ENCODE peak calls at places on chromosomes 5 and 9, in six cellular contexts. V is lung, G is heart left ventricle, U is gastrocnemius medialis, C is cardiac muscle cell, Q is mucosa of descending colon. W is an unnamed sample. For H3K4me1, the result is how much of the 10 kb centered on the place peaks cover.

GRCh38 chr5:174714751-174715150 is 9.6 kb upstream of the MSX2 start:
- DNase-seq in G (no peak), C (no peak), Q (no peak), U (no peak), V (no peak), W (no peak)

GRCh38 chr5:150000990-150001659 is 586 bp downstream of the HMGXB3 start:
- DNase-seq in Q (peak), V (peak), G (peak), C (peak), U (no peak), W (peak)

GRCh38 chr5:78799254-78800017 is 150.9 kb upstream of the LHFPL2 start:
- DNase-seq in G (no peak), C (no peak), U (no peak), Q (no peak), V (no peak), W (peak)

GRCh38 chr5:51392689-51393199 is 9.5 kb downstream of the ISL1 start:
- DNase-seq in U (no peak), Q (no peak), C (peak), V (no peak), G (no peak), W (no peak)

GRCh38 chr9:110101531-110102161 is 106.3 kb downstream of the C9orf152 start:
- DNase-seq in C (no peak), U (no peak), Q (no peak), G (peak), V (no peak), W (no peak)

GRCh38 chr5:1442222-1443144 is 2.8 kb downstream of the SLC6A3 start:
- DNase-seq in G (no peak), U (no peak), V (no peak), C (no peak), Q (no peak), W (no peak)

GRCh38 chr9:4662108-4662988 is at the start of gene PLPP6:
- DNase-seq in C (peak), Q (peak), G (peak), V (peak), U (peak), W (peak)

GRCh38 chr5:3226171-3226570 is 369.5 kb upstream of the IRX1 start:
- DNase-seq in V (no peak), C (no peak), G (peak), Q (no peak), U (no peak), W (no peak)

GRCh38 chr9:97405551-97405950 is 6.3 kb upstream of the TDRD7 start:
- DNase-seq in V (no peak), U (no peak), C (no peak), G (no peak), Q (no peak), W (no peak)

GRCh38 chr9:95446984-95447383 is 69.8 kb downstream of the PTCH1 start:
- DNase-seq in C (no peak), G (no peak), Q (no peak), U (no peak), V (no peak), W (no peak)

GRCh38 chr5:14182761-14183160 is 39.6 kb downstream of the TRIO start:
- DNase-seq in C (no peak), V (no peak), U (no peak), G (no peak), Q (no peak), W (no peak)

GRCh38 chr9:3825724-3826123 is 299.9 kb upstream of the RFX3 start:
- DNase-seq in Q (no peak), U (no peak), C (peak), G (no peak), V (no peak), W (no peak)

GRCh38 chr9:134778841-134779411 is 101.7 kb upstream of the FCN2 start:
- DNase-seq in G (peak), V (peak), C (peak), U (no peak), Q (peak), W (peak)

GRCh38 chr9:22088372-22089063 is 79.4 kb upstream of the CDKN2B start:
- DNase-seq in C (no peak), U (no peak), G (no peak), V (no peak), Q (peak), W (no peak)

GRCh38 chr9:101791938-101792337 is 53.5 kb upstream of the GRIN3A start:
- DNase-seq in V (no peak), G (no peak), Q (peak), U (no peak), C (peak), W (peak)

GRCh38 chr9:112198646-112199045 is 23.5 kb upstream of the SUSD1 start:
- DNase-seq in C (no peak), G (no peak), U (no peak), Q (no peak), V (no peak), W (no peak)

GRCh38 chr5:67209141-67209771 is 12.7 kb upstream of the CD180 start:
- DNase-seq in Q (peak), U (peak), C (peak), V (peak), G (peak), W (peak)

GRCh38 chr9:81586786-81587185 is 102.6 kb downstream of the TLE1 start:
- DNase-seq in G (no peak), C (no peak), U (no peak), Q (no peak), V (no peak), W (no peak)

GRCh38 chr5:178902849-178903248 is 7.1 kb downstream of the ZFP2 start:
- DNase-seq in Q (no peak), V (no peak), G (no peak), U (no peak), C (no peak), W (no peak)

GRCh38 chr5:67094476-67095300 is 101.9 kb downstream of the CD180 start:
- DNase-seq in C (peak), G (peak), Q (no peak), U (peak), V (no peak), W (no peak)

GRCh38 chr5:152634596-152634995 is 229.5 kb upstream of the NMUR2 start:
- DNase-seq in V (no peak), G (peak), U (no peak), Q (no peak), C (peak), W (no peak)

GRCh38 chr9:134752476-134752875 is 110.9 kb downstream of the COL5A1 start:
- DNase-seq in C (no peak), Q (no peak), G (no peak), V (no peak), U (no peak), W (no peak)

GRCh38 chr5:19987594-19988345 is at the start of gene CDH18:
- DNase-seq in Q (no peak), G (peak), C (peak), U (no peak), V (no peak), W (no peak)

GRCh38 chr5:155546075-155546474 is 532.5 kb downstream of the KIF4B start:
- DNase-seq in U (no peak), V (no peak), G (no peak), C (no peak), Q (no peak), W (no peak)

GRCh38 chr9:89519393-89519805 is 21.5 kb upstream of the SEMA4D start:
- DNase-seq in G (peak), U (no peak), Q (no peak), V (no peak), C (no peak), W (no peak)

GRCh38 chr5:124839371-124839998 is 93.0 kb upstream of the ZNF608 start:
- DNase-seq in C (no peak), V (no peak), U (no peak), G (no peak), Q (no peak), W (no peak)

GRCh38 chr5:133992429-133993151 is 12.2 kb downstream of the VDAC1 start:
- DNase-seq in G (peak), C (peak), U (peak), Q (no peak), V (no peak), W (peak)

GRCh38 chr5:80076131-80077101 is 41.3 kb downstream of the THBS4 start:
- DNase-seq in Q (no peak), G (no peak), C (no peak), U (no peak), V (no peak), W (no peak)

GRCh38 chr5:91146221-91146620 is 236.9 kb downstream of the ARRDC3 start:
- DNase-seq in C (no peak), U (no peak), V (no peak), Q (no peak), G (no peak), W (no peak)

GRCh38 chr5:137216976-137217598 is 282.0 kb downstream of the SPOCK1 start:
- DNase-seq in V (no peak), G (no peak), Q (no peak), C (no peak), U (no peak), W (peak)

GRCh38 chr9:125522328-125522725 is 184.7 kb downstream of the MAPKAP1 start:
- DNase-seq in C (no peak), U (no peak), Q (no peak), V (peak), G (no peak), W (peak)

GRCh38 chr5:54867310-54867944 is 118.0 kb downstream of the ESM1 start:
- DNase-seq in G (no peak), U (no peak), V (no peak), C (peak), Q (no peak), W (peak)

GRCh38 chr5:30121092-30121491 is 1072.4 kb upstream of the CDH6 start:
- DNase-seq in Q (no peak), U (no peak), C (no peak), G (no peak), V (no peak), W (no peak)

GRCh38 chr9:125632321-125633115 is 74.5 kb downstream of the MAPKAP1 start:
- DNase-seq in V (no peak), Q (no peak), G (no peak), U (no peak), C (no peak), W (no peak)

GRCh38 chr5:111301264-111301663 is 77.1 kb downstream of the CAMK4 start:
- DNase-seq in C (no peak), U (no peak), G (no peak), V (no peak), Q (no peak), W (no peak)

DNA sequence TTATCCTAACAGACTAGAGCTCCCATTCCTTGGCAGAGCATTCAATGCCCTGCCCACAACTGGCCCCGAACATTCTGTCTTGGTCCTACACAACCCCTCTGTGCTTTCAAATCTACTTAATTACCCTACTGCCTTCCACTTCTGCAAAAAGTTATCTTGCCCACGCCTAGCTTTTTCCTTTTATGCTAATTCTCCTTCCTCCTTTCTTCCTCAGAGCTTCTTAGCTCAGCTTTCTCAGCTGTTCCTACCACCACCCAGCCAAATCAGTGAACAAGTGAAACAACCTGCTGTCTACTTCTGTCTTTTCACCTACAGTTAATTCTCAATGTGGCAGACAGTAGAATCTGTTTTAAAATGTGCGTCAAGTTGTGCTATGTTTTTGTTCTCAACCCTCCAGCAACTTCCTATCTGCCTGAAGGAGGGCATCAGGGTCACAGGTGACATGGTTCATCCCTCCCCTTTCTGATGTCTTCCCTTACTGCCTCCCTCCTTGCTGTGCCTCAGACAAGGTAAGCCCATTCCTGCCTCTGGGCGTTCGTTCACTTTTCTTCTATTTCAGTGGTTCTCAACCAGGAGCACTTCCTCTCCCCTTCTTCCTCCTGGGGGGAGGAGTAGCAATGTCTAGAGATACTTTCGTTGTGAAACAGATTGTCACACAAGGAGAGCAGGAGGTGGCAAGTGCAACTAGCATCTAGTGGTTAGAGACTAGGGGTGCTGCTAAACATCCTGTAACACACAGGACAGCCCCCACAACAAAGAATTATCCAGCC is 1.3 kb upstream of the REEP5 start:
- DNase-seq in C (no peak), V (no peak), U (no peak), G (no peak), Q (no peak), W (no peak)
- H3K4me1 ChIP-seq in C (under half), V (under half), U (under half), G (under half), Q (under half), W (under half)

GRCh38 chr5:142014911-142015584 is 2.2 kb upstream of the GNPDA1 start:
- DNase-seq in C (peak), Q (peak), G (no peak), V (no peak), U (no peak), W (no peak)

GRCh38 chr5:142015781-142016533 is 3.1 kb upstream of the GNPDA1 start:
- DNase-seq in U (no peak), G (no peak), Q (no peak), V (no peak), C (no peak), W (no peak)

GRCh38 chr5:142013734-142014495 is 1.1 kb upstream of the GNPDA1 start:
- DNase-seq in V (no peak), C (no peak), U (peak), G (peak), Q (peak), W (peak)

GRCh38 chr5:142017832-142018427 is 5.1 kb upstream of the GNPDA1 start:
- DNase-seq in Q (no peak), V (no peak), G (no peak), U (no peak), C (no peak), W (peak)

DNA sequence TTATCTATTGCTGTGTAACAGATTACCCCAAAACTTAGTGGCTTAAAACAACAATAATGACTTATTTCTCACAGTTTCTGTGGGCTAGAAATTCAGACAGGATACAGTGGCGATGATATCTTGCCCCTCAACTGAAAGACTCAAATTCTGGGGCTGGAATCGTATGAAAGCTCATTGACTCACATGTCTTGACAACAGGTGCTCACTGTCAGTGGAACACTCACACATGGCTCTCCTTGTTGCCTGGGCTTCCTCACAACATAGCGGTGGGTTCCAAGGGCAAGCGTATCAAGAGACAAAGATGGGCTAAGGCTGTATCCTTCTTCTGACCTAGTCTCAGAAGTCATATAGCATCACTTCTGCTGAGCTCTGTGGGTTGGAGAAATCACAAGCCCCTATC is 3.7 kb upstream of the GNPDA1 start:
- DNase-seq in U (no peak), Q (no peak), G (no peak), C (no peak), V (no peak), W (no peak)
- H3K4me1 ChIP-seq in U (under half), Q (under half), G (under half), C (under half), V (under half), W (under half)

DNA sequence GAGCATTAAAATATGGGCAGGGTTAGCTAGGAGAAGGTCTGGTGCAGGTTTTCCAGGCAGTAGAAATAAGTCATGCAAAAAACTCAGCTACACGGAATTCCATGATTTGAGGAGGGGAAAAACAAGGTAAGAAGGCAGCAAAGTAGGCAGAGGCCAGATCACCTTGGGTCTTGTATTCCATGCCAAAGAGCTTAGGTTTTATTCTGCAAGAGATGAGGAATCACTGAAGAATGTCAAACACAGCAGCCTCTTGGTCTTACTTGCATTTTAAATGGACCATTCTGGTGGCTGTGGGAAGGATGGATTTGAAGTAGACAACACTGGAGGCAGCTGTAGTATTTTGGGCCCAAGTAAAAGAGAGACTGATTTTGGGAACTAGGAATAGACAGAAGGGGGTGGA is 8.6 kb downstream of the TRPM3 start:
- DNase-seq in V (no peak), G (no peak), C (no peak), Q (no peak), U (no peak), W (no peak)
- H3K4me1 ChIP-seq in V (under half), G (under half), C (under half), Q (under half), U (under half), W (under half)

GRCh38 chr5:82749453-82749852 is 327.7 kb downstream of the TMEM167A start:
- DNase-seq in C (no peak), Q (no peak), U (no peak), G (peak), V (no peak), W (no peak)
- H3K4me1 ChIP-seq in C (under half), Q (under half), U (under half), G (under half), V (under half), W (under half)

DNA sequence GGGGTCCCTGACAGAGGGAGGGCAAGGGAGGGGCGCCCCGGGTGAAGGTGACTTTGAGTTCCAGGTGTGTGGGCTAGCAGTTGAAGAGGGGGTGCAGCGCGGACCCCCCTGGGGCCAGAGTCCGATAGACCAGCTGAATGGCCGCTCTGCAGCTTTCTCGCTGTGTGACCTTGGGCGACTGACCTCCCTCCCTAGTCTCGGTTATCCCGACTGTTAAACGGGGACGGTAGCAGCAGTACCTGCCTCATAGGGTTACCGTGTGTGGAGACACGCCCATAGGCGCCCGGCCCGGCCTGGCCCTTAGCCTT is 31.3 kb downstream of the PRRX2 start:
- DNase-seq in Q (no peak), V (no peak), G (no peak), C (no peak), U (no peak), W (no peak)
- H3K4me1 ChIP-seq in Q (under half), V (under half), G (under half), C (under half), U (under half), W (half or more)